ENCODE peak calls at places on chromosomes 12 and 14, in seven cellular contexts. C is endothelial cell of umbilical vein; N is T follicular helper cell; S is tibial nerve; R is stimulated activated naive B cell treated with anti-CD40 and anti-IgM and Interleukin-4, amounts not matched to agents 10 μg/mL and 1 μg/mL and 100 μg/mL, for 72 hours; G is retina; Q is NCI-H1092 treated with DMSO at 0.1 percent for 48 hours. T is an unnamed sample.

GRCh38 chr12:89946518-89946917 is 237.9 kb upstream of the ATP2B1 start:
- DNase-seq in C (no peak), N (no peak), S (no peak), R (no peak), G (no peak), Q (no peak), T (no peak)

GRCh38 chr12:920676-921075 is 28.8 kb downstream of the RAD52 start:
- DNase-seq in C (no peak), N (no peak), S (no peak), R (no peak), G (no peak), Q (no peak), T (no peak)

GRCh38 chr12:71476513-71476912 is 36.9 kb downstream of the LGR5 start:
- DNase-seq in C (no peak), N (no peak), S (no peak), R (no peak), G (no peak), Q (no peak), T (no peak)

GRCh38 chr12:20448781-20449180 is 80.4 kb downstream of the PDE3A start:
- DNase-seq in C (no peak), N (no peak), S (no peak), R (no peak), G (no peak), Q (no peak), T (no peak)

GRCh38 chr14:72608391-72609204 is 285.3 kb downstream of the DPF3 start:
- DNase-seq in C (peak; percentile 64), N (no peak), S (no peak), R (no peak), G (no peak), Q (no peak), T (no peak)

GRCh38 chr14:81176224-81176623 is 44.5 kb downstream of the GTF2A1 start:
- DNase-seq in C (no peak), N (no peak), S (peak; percentile 45), R (no peak), G (no peak), Q (no peak), T (no peak)

GRCh38 chr14:101480747-101481530 is 80.4 kb upstream of the DIO3 start:
- DNase-seq in C (no peak), N (no peak), S (no peak), R (no peak), G (peak; percentile 85), Q (no peak), T (no peak)

GRCh38 chr12:48542300-48542928 is 17.0 kb downstream of the OR8S1 start:
- DNase-seq in C (peak; percentile 41), N (peak; percentile 21), S (no peak), R (peak; percentile 5), G (no peak), Q (peak; percentile 58), T (peak; percentile 13)

GRCh38 chr12:29066061-29066588 is 83.0 kb upstream of the FAR2 start:
- DNase-seq in C (peak; percentile 70), N (no peak), S (peak; percentile 28), R (peak; percentile 28), G (peak; percentile 54), Q (no peak), T (no peak)

GRCh38 chr14:51368721-51369163 is 128.7 kb downstream of the TMX1 start:
- DNase-seq in C (no peak), N (no peak), S (peak; percentile 73), R (no peak), G (no peak), Q (no peak), T (no peak)

GRCh38 chr12:131041216-131041967 is 87.7 kb downstream of the ADGRD1 start:
- DNase-seq in C (no peak), N (no peak), S (no peak), R (no peak), G (no peak), Q (peak; percentile 70), T (no peak)

GRCh38 chr14:42299692-42300091 is 693.0 kb downstream of the LRFN5 start:
- DNase-seq in C (no peak), N (no peak), S (no peak), R (no peak), G (no peak), Q (no peak), T (no peak)

GRCh38 chr12:47032644-47033043 is 46.8 kb upstream of the PCED1B start:
- DNase-seq in C (peak; percentile 74), N (no peak), S (no peak), R (no peak), G (peak; percentile 42), Q (peak; percentile 83), T (no peak)

GRCh38 chr12:69553626-69554248 is 31.5 kb upstream of the CCT2 start:
- DNase-seq in C (peak; percentile 60), N (no peak), S (no peak), R (no peak), G (no peak), Q (peak; percentile 1), T (no peak)

GRCh38 chr12:14841761-14842160 is 1.6 kb downstream of the ART4 start:
- DNase-seq in C (peak; percentile 93), N (no peak), S (peak; percentile 53), R (no peak), G (no peak), Q (no peak), T (no peak)

GRCh38 chr14:22230517-22230916 is 358.5 kb downstream of the DAD1 start:
- DNase-seq in C (no peak), N (no peak), S (no peak), R (no peak), G (no peak), Q (no peak), T (no peak)

GRCh38 chr12:132393245-132393795 is 63.9 kb upstream of the GALNT9 start:
- DNase-seq in C (no peak), N (no peak), S (no peak), R (no peak), G (no peak), Q (no peak), T (no peak)

GRCh38 chr12:52037248-52037861 is 13.9 kb upstream of the NR4A1 start:
- DNase-seq in C (no peak), N (no peak), S (no peak), R (no peak), G (peak; percentile 70), Q (no peak), T (no peak)

GRCh38 chr12:65568517-65568916 is 255.8 kb upstream of the HMGA2 start:
- DNase-seq in C (peak; percentile 23), N (no peak), S (no peak), R (no peak), G (no peak), Q (no peak), T (no peak)

GRCh38 chr14:89254201-89254919 is 162.7 kb downstream of the FOXN3 start:
- DNase-seq in C (no peak), N (no peak), S (no peak), R (no peak), G (no peak), Q (peak; percentile 66), T (no peak)

GRCh38 chr14:33127531-33127930 is 188.9 kb downstream of the NPAS3 start:
- DNase-seq in C (peak; percentile 48), N (no peak), S (no peak), R (no peak), G (no peak), Q (no peak), T (no peak)

GRCh38 chr12:121124402-121125109 is 8.1 kb upstream of the P2RX7 start:
- DNase-seq in C (peak; percentile 70), N (no peak), S (no peak), R (no peak), G (no peak), Q (no peak), T (no peak)

GRCh38 chr14:84483072-84483410 is 1046.9 kb upstream of the FLRT2 start:
- DNase-seq in C (peak; percentile 66), N (no peak), S (no peak), R (no peak), G (peak; percentile 38), Q (no peak), T (no peak)

GRCh38 chr12:97159397-97159796 is 252.3 kb downstream of the NEDD1 start:
- DNase-seq in C (no peak), N (no peak), S (no peak), R (no peak), G (no peak), Q (no peak), T (no peak)

GRCh38 chr14:104469591-104469990 is 110.0 kb upstream of the C14orf180 start:
- DNase-seq in C (no peak), N (no peak), S (no peak), R (no peak), G (no peak), Q (no peak), T (no peak)

GRCh38 chr12:132007041-132007440 is 57.3 kb downstream of the EP400 start:
- DNase-seq in C (no peak), N (no peak), S (no peak), R (no peak), G (no peak), Q (no peak), T (no peak)

GRCh38 chr12:42143401-42144173 is 1.1 kb downstream of the GXYLT1 start:
- DNase-seq in C (peak; percentile 54), N (no peak), S (no peak), R (no peak), G (peak; percentile 61), Q (peak; percentile 38), T (no peak)

GRCh38 chr14:37658174-37658573 is 62.7 kb downstream of the TTC6 start:
- DNase-seq in C (no peak), N (no peak), S (no peak), R (no peak), G (no peak), Q (peak; percentile 9), T (no peak)

GRCh38 chr14:67814826-67815225 is 1.6 kb downstream of the ZFYVE26 start:
- DNase-seq in C (no peak), N (no peak), S (no peak), R (no peak), G (no peak), Q (no peak), T (no peak)

GRCh38 chr14:100708349-100709217 is 18.1 kb upstream of the DLK1 start:
- DNase-seq in C (no peak), N (no peak), S (peak; percentile 7), R (no peak), G (peak; percentile 52), Q (no peak), T (no peak)

GRCh38 chr14:68756071-68756481 is 36.8 kb downstream of the ZFP36L1 start:
- DNase-seq in C (no peak), N (no peak), S (no peak), R (no peak), G (no peak), Q (no peak), T (no peak)

GRCh38 chr12:52004042-52004648 is 2.6 kb upstream of the TAMALIN start:
- DNase-seq in C (peak; percentile 60), N (no peak), S (peak; percentile 54), R (no peak), G (peak; percentile 55), Q (peak; percentile 7), T (no peak)

T was measured in T-helper 9 cell.